ENCODE peak calls at places on chromosome 19, in four cellular contexts. I is tibial artery; C is GM12865; N is CD4-positive, alpha-beta memory T cell. W is an unnamed sample.

GRCh38 chr19:35793381-35794165 is 18.2 kb downstream of the ARHGAP33 start:
- DNase-seq in N (no peak), I (no peak), C (no peak), W (no peak)

GRCh38 chr19:6730153-6730804 is 7.1 kb downstream of the GPR108 start:
- DNase-seq in N (peak; percentile 47), I (no peak), C (peak; percentile 60), W (peak; percentile 53)

GRCh38 chr19:18733196-18733647 is 49.7 kb downstream of the CRTC1 start:
- DNase-seq in I (no peak), C (no peak), N (no peak), W (no peak)

GRCh38 chr19:40974633-40975037 is 16.4 kb upstream of the CYP2B6 start:
- DNase-seq in C (peak; percentile 85), I (peak; percentile 68), N (peak; percentile 73), W (peak; percentile 91)

GRCh38 chr19:39299832-39300231 is 3.6 kb downstream of the IFNL1 start:
- DNase-seq in I (peak; percentile 12), C (no peak), N (no peak), W (peak; percentile 21)

GRCh38 chr19:23557381-23557780 is 129.6 kb downstream of the ZNF675 start:
- DNase-seq in N (no peak), I (no peak), C (no peak), W (no peak)

GRCh38 chr19:55369651-55370304 is 485 bp downstream of the IL11 start:
- DNase-seq in N (no peak), I (no peak), C (no peak), W (no peak)

GRCh38 chr19:43595605-43595998 is 332 bp downstream of the IRGQ start:
- DNase-seq in I (no peak), N (no peak), C (no peak), W (no peak)

GRCh38 chr19:42441047-42441440 is 1.7 kb downstream of the CXCL17 start:
- DNase-seq in I (no peak), C (no peak), N (peak; percentile 62), W (no peak)

GRCh38 chr19:55258476-55258827 is 365 bp downstream of the PPP6R1 start:
- DNase-seq in N (no peak), C (peak; percentile 42), I (no peak), W (no peak)

W was measured in posterior cingulate gyrus.